ENCODE peak calls at places on chromosome 3, in four cellular contexts. A, E, V and L are unnamed samples.

GRCh38 chr3:18062289-18063025 is 320.0 kb upstream of the TBC1D5 start:
- DNase-seq in A (no peak), V (peak), E (peak), L (peak)

GRCh38 chr3:25663324-25664065 is 1.2 kb downstream of the TOP2B start:
- DNase-seq in E (peak), V (no peak), A (peak), L (peak)

GRCh38 chr3:112086018-112086854 is at the start of gene C3orf52:
- DNase-seq in E (peak), V (no peak), A (peak), L (peak)

GRCh38 chr3:135238201-135238600 is 443.1 kb downstream of the EPHB1 start:
- DNase-seq in E (no peak), A (no peak), V (no peak), L (no peak)

GRCh38 chr3:40801276-40801675 is 276.5 kb downstream of the ZNF621 start:
- DNase-seq in V (no peak), E (peak), A (no peak), L (no peak)

GRCh38 chr3:185332026-185332735 is 30.8 kb upstream of the MAP3K13 start:
- DNase-seq in V (peak), A (no peak), E (peak), L (peak)

GRCh38 chr3:65342084-65342683 is 654.4 kb upstream of the ADAMTS9 start:
- DNase-seq in E (peak), V (no peak), A (peak), L (peak)

GRCh38 chr3:32564195-32564594 is 6.5 kb downstream of the DYNC1LI1 start:
- DNase-seq in V (no peak), E (peak), A (no peak), L (peak)

GRCh38 chr3:56725175-56725574 is 42.1 kb upstream of the TASOR start:
- DNase-seq in A (no peak), V (no peak), E (no peak), L (no peak)

GRCh38 chr3:186787642-186788481 is 4.5 kb downstream of the EIF4A2 start:
- DNase-seq in A (peak), V (no peak), E (no peak), L (peak)
- H3K4me3 ChIP-seq in A (peak), V (no peak), E (no peak), L (peak)

GRCh38 chr3:108505811-108506210 is 4.6 kb downstream of the MYH15 start:
- DNase-seq in E (no peak), V (no peak), A (no peak), L (no peak)
- TF ChIP-seq CTCF in E (no peak), V (no peak), A (no peak), L (no peak)

GRCh38 chr3:183553263-183554026 is 2.1 kb downstream of the KLHL6 start:
- DNase-seq in E (no peak), A (peak), V (no peak), L (no peak)

GRCh38 chr3:183548262-183548769 is 7.2 kb downstream of the KLHL6 start:
- DNase-seq in E (peak), V (peak), A (no peak), L (peak)

GRCh38 chr3:183555541-183556081 is at the start of gene KLHL6:
- DNase-seq in E (peak), V (no peak), A (peak), L (no peak)

GRCh38 chr3:183554377-183554776 is 1.1 kb downstream of the KLHL6 start:
- DNase-seq in E (no peak), V (no peak), A (peak), L (no peak)

DNA sequence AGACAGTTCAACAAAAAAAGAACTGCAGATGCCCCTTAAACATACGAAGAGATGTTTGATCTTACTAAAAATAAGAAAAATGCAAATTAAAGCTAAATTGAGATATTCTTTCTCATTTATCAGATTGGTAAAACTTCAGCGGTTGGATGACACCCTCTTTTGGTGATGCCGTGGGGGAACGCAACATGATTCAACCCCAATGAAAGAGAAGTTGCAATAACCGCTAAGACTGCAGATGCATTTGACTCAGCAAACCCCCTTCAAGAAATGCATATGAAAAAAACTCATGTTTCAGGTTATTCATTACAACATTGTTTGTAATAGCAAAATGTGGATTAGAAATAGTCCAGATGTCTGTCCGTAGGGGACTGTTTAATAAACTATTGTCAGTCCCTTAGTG is 3.6 kb downstream of the KLHL6 start:
- DNase-seq in E (no peak), V (no peak), A (peak), L (no peak)
- H3K4me3 ChIP-seq in E (no peak), V (no peak), A (peak), L (no peak)

DNA sequence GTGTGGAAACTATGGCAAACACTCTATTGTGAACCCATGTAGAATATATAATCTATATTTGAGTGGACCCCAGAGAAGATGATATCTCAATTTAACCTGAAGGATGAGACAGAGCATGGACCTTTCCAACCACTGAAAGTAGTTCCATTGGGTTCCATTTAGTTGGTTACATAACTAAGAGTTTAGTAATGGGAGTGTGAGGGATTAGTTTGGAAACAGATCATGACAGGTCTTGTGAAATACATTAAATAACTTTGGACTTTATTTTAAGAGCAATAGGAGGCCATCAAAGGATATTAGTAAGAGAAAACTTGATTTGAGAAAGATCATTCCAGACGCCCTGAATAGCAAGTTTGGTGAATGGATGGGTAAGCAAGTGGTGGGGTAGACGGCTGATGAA is 487.2 kb upstream of the ROBO2 start:
- DNase-seq in A (no peak), E (no peak), V (peak), L (no peak)
- TF ChIP-seq CTCF in A (no peak), E (no peak), V (no peak), L (no peak)

DNA sequence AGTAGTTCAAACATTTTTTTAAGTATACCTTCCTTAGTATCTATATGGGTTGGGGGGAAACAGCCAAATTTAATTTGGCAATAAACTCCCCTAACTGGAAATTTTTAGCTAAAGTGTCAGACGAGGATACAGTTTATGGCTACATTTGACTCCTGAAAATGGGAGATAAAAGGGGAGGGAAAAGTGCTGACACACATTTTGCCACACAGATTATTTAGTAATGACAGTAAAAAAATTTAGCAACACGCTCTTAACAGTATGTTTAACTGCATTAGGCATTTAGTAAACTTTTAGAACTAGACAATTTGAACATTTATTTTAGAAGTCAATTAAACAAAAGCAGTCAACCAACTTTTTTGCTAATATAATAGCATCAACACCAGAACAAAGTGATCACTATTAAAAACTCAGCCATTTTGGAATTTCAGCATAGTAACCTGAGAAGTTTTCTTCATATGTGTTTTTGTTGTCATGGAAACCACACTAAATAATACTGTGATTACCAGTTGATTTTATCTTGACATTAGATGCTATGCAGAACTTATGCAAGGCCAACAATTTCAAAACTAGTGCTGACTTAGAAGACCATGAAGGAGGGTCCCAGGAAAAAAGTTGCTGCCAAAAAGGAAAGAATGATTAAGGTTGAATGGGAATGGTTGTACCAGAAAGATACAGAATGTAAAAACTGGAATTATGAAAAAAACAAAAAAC is 47.0 kb upstream of the TFG start:
- DNase-seq in E (peak), A (no peak), V (no peak), L (peak)
- H3K4me3 ChIP-seq in E (no peak), A (no peak), V (no peak), L (no peak)

GRCh38 chr3:62316525-62316924 is 56.8 kb downstream of the FEZF2 start:
- DNase-seq in V (no peak), E (no peak), A (no peak), L (no peak)

DNA sequence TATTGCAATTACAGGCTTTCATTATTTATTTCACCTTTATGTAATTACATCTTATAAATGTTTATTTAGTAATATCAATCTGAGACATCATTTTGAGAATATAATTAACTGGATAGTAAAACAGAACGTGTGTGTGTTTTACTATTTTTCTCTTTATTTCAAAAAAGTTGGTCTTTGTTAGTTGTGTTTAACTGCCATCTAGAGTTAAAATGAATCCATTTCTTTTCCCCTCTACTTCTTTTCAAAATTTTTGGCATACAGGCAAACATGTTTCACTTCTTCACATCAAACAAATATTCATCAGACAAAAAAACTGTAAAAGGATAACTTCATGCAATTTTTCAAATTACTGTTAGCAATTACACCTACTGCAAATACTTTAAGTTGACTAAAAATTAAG is 61.1 kb downstream of the FEZF2 start:
- DNase-seq in V (no peak), E (no peak), A (no peak), L (no peak)
- TF ChIP-seq CTCF in V (no peak), E (no peak), A (no peak), L (no peak)

GRCh38 chr3:45644063-45644462 is 45.1 kb upstream of the SACM1L start:
- DNase-seq in V (no peak), E (peak), A (no peak), L (peak)
- H3K4me3 ChIP-seq in V (no peak), E (no peak), A (no peak), L (no peak)